ENCODE peak calls at places on chromosome 14, in seven cellular contexts. N, H, X, I, B, J and U are unnamed samples.

GRCh38 chr14:51087024-51087423 is 7.9 kb downstream of the TRIM9 start:
- DNase-seq in N (no peak), H (peak; percentile 69), X (no peak), I (no peak), B (no peak), J (no peak), U (no peak)

GRCh38 chr14:67934087-67934486 is 114.5 kb downstream of the RAD51B start:
- DNase-seq in N (peak; percentile 70), H (peak; percentile 82), X (peak; percentile 56), I (peak; percentile 23), B (no peak), J (peak; percentile 81), U (peak; percentile 13)

GRCh38 chr14:64766430-64767151 is 62.4 kb downstream of the PLEKHG3 start:
- DNase-seq in N (no peak), H (no peak), X (no peak), I (no peak), B (no peak), J (no peak), U (no peak)

GRCh38 chr14:53814371-53814770 is 142.3 kb downstream of the BMP4 start:
- DNase-seq in N (no peak), H (no peak), X (no peak), I (no peak), B (no peak), J (no peak), U (no peak)

GRCh38 chr14:33435911-33436310 is 497.2 kb downstream of the NPAS3 start:
- DNase-seq in N (no peak), H (peak; percentile 27), X (peak; percentile 79), I (no peak), B (no peak), J (peak; percentile 55), U (no peak)

GRCh38 chr14:75906228-75906627 is 75.6 kb downstream of the TGFB3 start:
- DNase-seq in N (no peak), H (no peak), X (no peak), I (no peak), B (no peak), J (no peak), U (no peak)

GRCh38 chr14:38400751-38401150 is 144.9 kb upstream of the CLEC14A start:
- DNase-seq in N (no peak), H (no peak), X (no peak), I (no peak), B (no peak), J (no peak), U (no peak)

GRCh38 chr14:26233126-26233525 is 364.7 kb downstream of the NOVA1 start:
- DNase-seq in N (no peak), H (no peak), X (no peak), I (no peak), B (no peak), J (no peak), U (no peak)

GRCh38 chr14:101733211-101733610 is 28.3 kb upstream of the PPP2R5C start:
- DNase-seq in N (no peak), H (no peak), X (peak; percentile 15), I (no peak), B (no peak), J (no peak), U (no peak)